ENCODE peak calls at places on chromosomes 2 and 18, in five cellular contexts. X, K, M, L and N are unnamed samples.

GRCh38 chr18:2139676-2140075 is 431.6 kb downstream of the METTL4 start:
- DNase-seq in L (no peak), M (peak; percentile 52), X (no peak), K (no peak), N (no peak)

GRCh38 chr2:42348113-42348805 is 12.8 kb downstream of the COX7A2L start:
- DNase-seq in L (no peak), X (no peak), M (no peak), K (no peak), N (no peak)

GRCh38 chr18:9653390-9653789 is 39.0 kb upstream of the PPP4R1 start:
- DNase-seq in K (peak; percentile 62), X (peak; percentile 94), L (no peak), M (peak; percentile 55), N (no peak)

GRCh38 chr2:142914507-142915313 is 37.2 kb downstream of the KYNU start:
- DNase-seq in K (no peak), M (no peak), X (no peak), L (no peak), N (no peak)

GRCh38 chr2:219497495-219498279 is 1.0 kb upstream of the GMPPA start:
- DNase-seq in K (peak; percentile 88), M (peak; percentile 89), X (peak; percentile 80), L (peak; percentile 84), N (peak; percentile 78)

GRCh38 chr2:181354626-181355025 is 102.6 kb upstream of the ITGA4 start:
- DNase-seq in M (peak; percentile 78), L (no peak), X (no peak), K (peak; percentile 71), N (no peak)

GRCh38 chr2:83168377-83168776 is 1290.7 kb downstream of the SUCLG1 start:
- DNase-seq in L (no peak), M (no peak), K (no peak), X (no peak), N (no peak)

GRCh38 chr2:16900405-16901025 is 234.9 kb upstream of the CYRIA start:
- DNase-seq in L (peak; percentile 86), X (no peak), M (no peak), K (no peak), N (no peak)

GRCh38 chr2:62287895-62288589 is 92.1 kb downstream of the B3GNT2 start:
- DNase-seq in X (peak; percentile 60), K (no peak), M (peak; percentile 51), L (no peak), N (no peak)

GRCh38 chr2:181985632-181986205 is at the start of gene PPP1R1C:
- DNase-seq in X (no peak), L (no peak), M (no peak), K (no peak), N (no peak)

GRCh38 chr2:54482725-54483124 is 26.6 kb downstream of the SPTBN1 start:
- DNase-seq in L (peak; percentile 74), K (peak; percentile 93), M (peak; percentile 82), X (no peak), N (no peak)

GRCh38 chr2:54867457-54867856 is 144.0 kb downstream of the EML6 start:
- DNase-seq in M (no peak), X (no peak), K (no peak), L (no peak), N (no peak)

GRCh38 chr2:11309706-11310105 is 34.7 kb downstream of the ROCK2 start:
- DNase-seq in X (no peak), L (no peak), M (no peak), K (no peak), N (no peak)

GRCh38 chr2:85987266-85988178 is 98.7 kb upstream of the ST3GAL5 start:
- DNase-seq in L (no peak), X (no peak), K (no peak), M (no peak), N (no peak)

GRCh38 chr18:47679864-47680263 is 250.6 kb downstream of the SMAD2 start:
- DNase-seq in X (no peak), M (no peak), L (no peak), K (no peak), N (no peak)

GRCh38 chr2:9212010-9212638 is 5.5 kb downstream of the ASAP2 start:
- DNase-seq in L (no peak), X (no peak), K (no peak), M (no peak), N (no peak)

GRCh38 chr2:193627187-193627917 is 1432.6 kb upstream of the TMEFF2 start:
- DNase-seq in K (no peak), X (no peak), M (no peak), L (peak; percentile 29), N (no peak)

DNA sequence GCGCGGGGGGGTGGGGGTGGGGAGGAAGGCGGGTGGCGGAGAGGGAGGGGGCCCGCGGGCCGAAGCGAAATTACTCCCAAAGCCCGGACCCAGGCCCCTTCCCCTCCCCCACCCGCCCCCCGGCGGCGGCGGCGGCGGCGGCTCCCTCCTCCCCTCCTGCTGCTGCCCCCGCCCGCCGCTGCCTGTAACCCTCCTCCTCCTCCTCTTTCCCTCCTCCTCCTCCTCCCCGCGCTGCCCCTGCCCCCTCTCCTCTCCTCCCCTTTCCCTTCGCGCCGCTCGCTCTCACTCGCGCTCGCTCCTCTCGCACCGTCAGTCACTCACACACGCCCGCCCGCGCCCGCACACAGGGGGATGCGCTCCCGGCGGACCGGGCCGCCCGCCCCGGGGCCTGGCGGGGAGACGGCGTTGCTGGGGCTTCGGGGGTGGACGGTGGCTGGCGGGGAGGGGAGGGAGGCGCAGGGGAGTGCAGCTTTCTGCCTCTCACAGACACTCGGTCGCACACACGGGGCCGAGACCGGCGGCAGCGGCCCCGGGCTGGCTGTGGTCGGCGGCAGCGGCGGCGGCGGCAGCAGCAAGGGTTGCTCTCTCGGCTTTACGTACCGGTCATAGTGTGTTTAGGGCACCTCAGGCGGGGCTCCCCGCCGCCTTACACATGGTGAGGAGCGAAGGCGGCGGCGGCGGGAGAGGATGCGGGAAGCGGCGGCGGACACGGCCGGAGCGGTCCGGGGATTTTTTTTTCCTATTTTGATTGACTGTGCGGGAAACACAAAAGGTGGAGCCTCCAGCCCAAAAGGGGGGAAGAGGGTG is 405 bp downstream of the SP3 start:
- DNase-seq in X (peak; percentile 90), M (peak; percentile 95), L (peak; percentile 93), K (peak; percentile 87), N (peak; percentile 22)
- TF ChIP-seq CTCF in X (no peak), M (no peak), L (peak; percentile 13), K (no peak), N (no peak)

DNA sequence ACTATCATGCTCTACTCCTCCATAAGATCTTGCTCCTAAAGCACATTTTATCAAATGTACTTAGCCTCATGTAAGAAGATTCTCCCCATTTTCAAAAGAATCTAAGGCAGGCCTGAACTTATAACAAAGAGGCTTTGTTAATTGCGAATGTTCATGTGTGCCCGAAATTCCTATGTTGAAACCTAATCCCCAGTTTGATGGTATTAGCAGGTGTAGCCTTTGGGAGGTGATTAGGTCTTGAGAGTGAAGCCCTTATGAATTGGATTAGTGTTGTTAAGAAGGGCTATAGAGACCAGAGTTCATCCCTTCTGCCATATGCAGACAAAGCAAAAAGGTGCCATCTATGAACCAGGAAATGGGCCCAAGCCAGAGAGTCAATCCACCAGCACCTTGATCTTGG is 234.5 kb downstream of the PAX3 start:
- DNase-seq in M (no peak), L (no peak), K (no peak), X (no peak), N (no peak)
- TF ChIP-seq CTCF in M (no peak), L (no peak), K (no peak), X (no peak), N (no peak)

DNA sequence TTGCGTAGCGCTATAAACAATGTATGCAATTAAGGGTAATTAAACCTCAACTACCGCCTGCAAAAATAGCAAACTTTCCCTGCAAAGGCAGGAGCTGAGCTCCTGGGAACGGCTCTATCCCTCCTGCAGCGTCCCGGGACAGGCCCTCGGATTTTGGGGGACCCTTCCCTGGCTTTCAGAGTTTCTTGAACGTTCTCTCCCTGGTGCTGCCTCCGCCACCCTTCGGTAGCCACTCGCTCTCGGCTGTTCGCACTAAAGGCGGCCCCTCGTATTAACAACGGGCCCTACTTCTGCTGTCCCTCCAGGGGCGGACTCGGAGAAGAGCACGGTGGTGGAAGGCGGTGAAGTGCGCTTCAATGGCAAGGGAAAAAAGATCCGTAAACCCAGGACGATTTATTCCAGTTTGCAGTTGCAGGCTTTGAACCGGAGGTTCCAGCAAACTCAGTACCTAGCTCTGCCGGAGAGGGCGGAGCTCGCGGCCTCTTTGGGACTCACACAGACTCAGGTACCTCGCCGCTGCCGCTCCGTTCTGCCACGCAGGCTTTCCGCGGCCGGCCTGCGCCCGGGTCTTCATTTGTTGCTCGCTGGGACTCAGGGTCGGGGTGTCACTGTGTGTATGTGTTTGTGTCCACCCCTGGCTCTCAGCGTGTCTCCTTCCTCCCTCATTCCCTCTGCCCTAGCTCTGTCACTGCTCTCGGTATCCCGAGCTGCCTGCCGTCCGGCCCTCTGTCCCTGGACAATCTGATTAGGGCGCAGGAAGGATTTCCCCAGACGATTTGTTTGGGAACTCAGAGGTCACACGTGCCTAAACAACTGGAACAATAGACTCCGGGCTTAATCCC is 1.3 kb downstream of the DLX1 start:
- DNase-seq in L (peak; percentile 91), K (no peak), M (no peak), X (no peak), N (peak; percentile 29)
- TF ChIP-seq CTCF in L (peak; percentile 67), K (no peak), M (no peak), X (no peak), N (no peak)

GRCh38 chr2:123514808-123515207 is 510.3 kb upstream of the CNTNAP5 start:
- DNase-seq in X (no peak), M (no peak), L (peak; percentile 49), K (no peak), N (no peak)
- TF ChIP-seq CTCF in X (no peak), M (no peak), L (peak; percentile 58), K (no peak), N (no peak)

GRCh38 chr2:107383706-107384105 is 443.0 kb upstream of the RGPD4 start:
- DNase-seq in K (no peak), X (no peak), M (no peak), L (no peak), N (no peak)

GRCh38 chr2:107376910-107377309 is 449.8 kb upstream of the RGPD4 start:
- DNase-seq in X (no peak), M (no peak), K (no peak), L (no peak), N (no peak)

GRCh38 chr2:107384426-107384825 is 442.3 kb upstream of the RGPD4 start:
- DNase-seq in K (no peak), M (no peak), X (no peak), L (no peak), N (no peak)

DNA sequence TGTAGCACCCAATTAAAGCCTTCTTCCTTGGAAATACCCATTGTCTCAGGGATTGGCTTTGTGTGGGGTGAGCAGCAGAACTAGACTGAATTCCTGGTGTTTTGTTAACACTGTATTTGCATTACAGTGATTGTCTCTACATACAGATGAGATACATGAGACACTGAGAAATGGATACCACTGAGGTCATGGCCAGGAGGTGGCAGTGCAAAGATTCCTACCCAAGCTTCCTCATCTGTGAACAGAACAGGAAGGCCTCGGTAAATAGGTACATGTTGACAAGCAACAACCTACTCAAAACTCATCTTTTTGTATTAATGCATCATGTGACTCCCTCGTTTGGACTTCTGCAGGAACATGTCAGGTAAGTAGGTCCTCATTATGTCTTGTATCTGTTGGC is 445.8 kb upstream of the RGPD4 start:
- DNase-seq in M (no peak), L (no peak), K (no peak), X (no peak), N (no peak)
- TF ChIP-seq CTCF in M (no peak), L (peak; percentile 28), K (no peak), X (no peak), N (no peak)

GRCh38 chr18:4284528-4284927 is 170.6 kb downstream of the DLGAP1 start:
- DNase-seq in X (no peak), K (no peak), M (no peak), L (no peak), N (no peak)
- TF ChIP-seq CTCF in X (no peak), K (no peak), M (no peak), L (no peak), N (no peak)

GRCh38 chr18:58114766-58115165 is 70.7 kb downstream of the NEDD4L start:
- DNase-seq in M (no peak), L (no peak), K (no peak), X (no peak), N (peak; percentile 67)
- TF ChIP-seq CTCF in M (no peak), L (no peak), K (no peak), X (no peak), N (no peak)